ENCODE peak calls at places on chromosomes 13 and 19, in four cellular contexts. K is body of pancreas; L is activated CD8-positive, alpha-beta memory T cell treated with anti-CD3 and anti-CD28 coated beads, Interleukin-2, amount 50 U/mL, for 4 hours; T is NCI-H1436. P is an unnamed sample.

GRCh38 chr13:22748866-22749586 is 431.8 kb upstream of the SGCG start:
- DNase-seq in K (no peak), T (no peak), L (no peak), P (no peak)

GRCh38 chr13:48532146-48532472 is 771 bp downstream of the RCBTB2 start:
- DNase-seq in L (no peak), K (no peak), T (no peak), P (no peak)

GRCh38 chr19:17138937-17139598 is 63.5 kb downstream of the MYO9B start:
- DNase-seq in K (peak; percentile 73), L (no peak), T (no peak), P (no peak)

GRCh38 chr19:34232566-34233481 is 21.5 kb upstream of the GARRE1 start:
- DNase-seq in K (peak; percentile 30), T (no peak), L (no peak), P (no peak)

GRCh38 chr19:39416626-39417120 is 4.2 kb downstream of the PLEKHG2 start:
- DNase-seq in L (no peak), T (no peak), K (no peak), P (no peak)

GRCh38 chr19:9037415-9038062 is 27.3 kb upstream of the MUC16 start:
- DNase-seq in L (no peak), K (no peak), T (no peak), P (no peak)

GRCh38 chr19:10551698-10552301 is 8.1 kb downstream of the ATG4D start:
- DNase-seq in T (peak; percentile 0), K (peak; percentile 50), L (peak; percentile 48), P (no peak)

GRCh38 chr13:21641629-21642028 is 29.2 kb upstream of the FGF9 start:
- DNase-seq in L (no peak), K (no peak), T (no peak), P (no peak)

GRCh38 chr13:26216042-26216441 is 6.1 kb downstream of the RNF6 start:
- DNase-seq in T (no peak), L (no peak), K (no peak), P (no peak)

GRCh38 chr19:932647-933552 is 7.1 kb downstream of the ARID3A start:
- DNase-seq in L (peak; percentile 34), K (no peak), T (no peak), P (peak; percentile 69)

GRCh38 chr13:72437458-72437857 is 290.0 kb downstream of the MZT1 start:
- DNase-seq in L (no peak), T (no peak), K (no peak), P (no peak)

GRCh38 chr19:14407889-14408640 is 11.1 kb downstream of the DDX39A start:
- DNase-seq in K (no peak), T (no peak), L (peak; percentile 42), P (no peak)

GRCh38 chr13:46385946-46386345 is 1.1 kb downstream of the RUBCNL start:
- DNase-seq in K (no peak), L (no peak), T (no peak), P (no peak)

GRCh38 chr13:97881556-97881955 is 71.9 kb upstream of the IPO5 start:
- DNase-seq in L (no peak), T (no peak), K (no peak), P (no peak)

GRCh38 chr19:8161135-8161646 is 11.8 kb upstream of the FBN3 start:
- DNase-seq in L (no peak), K (peak; percentile 83), T (peak; percentile 92), P (no peak)

GRCh38 chr19:17479325-17479791 is 9.0 kb downstream of the SLC27A1 start:
- DNase-seq in K (no peak), L (no peak), T (no peak), P (no peak)

GRCh38 chr13:59680429-59681024 is 483.2 kb downstream of the DIAPH3 start:
- DNase-seq in K (no peak), T (no peak), L (no peak), P (no peak)

GRCh38 chr13:111216166-111216960 is 101.3 kb downstream of the ARHGEF7 start:
- DNase-seq in L (peak; percentile 56), T (peak; percentile 22), K (peak; percentile 47), P (peak; percentile 44)

GRCh38 chr19:45630463-45630862 is 8.7 kb downstream of the EML2 start:
- DNase-seq in K (no peak), L (no peak), T (no peak), P (no peak)

GRCh38 chr19:55443824-55444719 is 972 bp upstream of the SHISA7 start:
- DNase-seq in L (no peak), T (no peak), K (no peak), P (no peak)

GRCh38 chr13:105090244-105090643 is 1445.2 kb downstream of the EFNB2 start:
- DNase-seq in K (no peak), L (no peak), T (no peak), P (no peak)

GRCh38 chr19:15262011-15262410 is 29.8 kb upstream of the EPHX3 start:
- DNase-seq in T (no peak), K (peak; percentile 87), L (no peak), P (no peak)

P was measured in naive thymus-derived CD8-positive, alpha-beta T cell.